ENCODE peak calls at places on chromosomes 3 and 15, in nine cellular contexts. One of them, this sample, is unnamed.

GRCh38 chr3:150168694-150169093 is 198.0 kb upstream of the PFN2 start:
- DNase-seq in GM10248: no peak
- DNase-seq in AG20443: peak; percentile 69
- DNase-seq in activated T-cell treated with anti-CD3 and anti-CD28 coated beads for 1 hour: no peak
- DNase-seq in HS-27A: no peak
- DNase-seq in GM23248: peak; percentile 83
- DNase-seq in brain microvascular endothelial cell: no peak
- DNase-seq in K562: no peak
- DNase-seq in GM13977: no peak
- DNase-seq in this sample: no peak

GRCh38 chr3:31878231-31878838 is 102.7 kb downstream of the OSBPL10 start:
- DNase-seq in GM23248: peak; percentile 24
- DNase-seq in GM10248: no peak
- DNase-seq in GM13977: no peak
- DNase-seq in HS-27A: no peak
- DNase-seq in AG20443: peak; percentile 38
- DNase-seq in activated T-cell treated with anti-CD3 and anti-CD28 coated beads for 1 hour: no peak
- DNase-seq in brain microvascular endothelial cell: peak; percentile 51
- DNase-seq in K562: no peak
- DNase-seq in this sample: no peak

GRCh38 chr15:39312984-39313383 is 267.9 kb upstream of the THBS1 start:
- DNase-seq in AG20443: no peak
- DNase-seq in K562: peak; percentile 10
- DNase-seq in GM23248: peak; percentile 23
- DNase-seq in GM13977: peak; percentile 10
- DNase-seq in GM10248: no peak
- DNase-seq in activated T-cell treated with anti-CD3 and anti-CD28 coated beads for 1 hour: no peak
- DNase-seq in HS-27A: no peak
- DNase-seq in brain microvascular endothelial cell: no peak
- DNase-seq in this sample: no peak

GRCh38 chr3:50078622-50079021 is 10.1 kb upstream of the RBM5 start:
- DNase-seq in GM13977: no peak
- DNase-seq in K562: no peak
- DNase-seq in GM10248: no peak
- DNase-seq in GM23248: no peak
- DNase-seq in activated T-cell treated with anti-CD3 and anti-CD28 coated beads for 1 hour: no peak
- DNase-seq in AG20443: no peak
- DNase-seq in HS-27A: no peak
- DNase-seq in brain microvascular endothelial cell: no peak
- DNase-seq in this sample: no peak

GRCh38 chr3:33277193-33277882 is at the start of gene FBXL2:
- DNase-seq in K562: peak; percentile 99
- DNase-seq in brain microvascular endothelial cell: peak; percentile 56
- DNase-seq in AG20443: peak; percentile 73
- DNase-seq in GM10248: peak; percentile 58
- DNase-seq in GM23248: peak; percentile 69
- DNase-seq in HS-27A: peak; percentile 38
- DNase-seq in GM13977: peak; percentile 82
- DNase-seq in activated T-cell treated with anti-CD3 and anti-CD28 coated beads for 1 hour: no peak
- DNase-seq in this sample: no peak

GRCh38 chr15:89211678-89212170 is 9.7 kb downstream of the RLBP1 start:
- DNase-seq in brain microvascular endothelial cell: no peak
- DNase-seq in HS-27A: no peak
- DNase-seq in K562: no peak
- DNase-seq in GM10248: no peak
- DNase-seq in GM13977: no peak
- DNase-seq in activated T-cell treated with anti-CD3 and anti-CD28 coated beads for 1 hour: no peak
- DNase-seq in AG20443: no peak
- DNase-seq in GM23248: no peak
- DNase-seq in this sample: no peak

GRCh38 chr3:47711596-47711995 is 70.1 kb downstream of the SMARCC1 start:
- DNase-seq in GM23248: no peak
- DNase-seq in K562: no peak
- DNase-seq in GM13977: no peak
- DNase-seq in HS-27A: no peak
- DNase-seq in activated T-cell treated with anti-CD3 and anti-CD28 coated beads for 1 hour: no peak
- DNase-seq in AG20443: no peak
- DNase-seq in GM10248: no peak
- DNase-seq in brain microvascular endothelial cell: no peak
- DNase-seq in this sample: no peak

GRCh38 chr15:33612721-33613304 is 302.0 kb downstream of the RYR3 start:
- DNase-seq in brain microvascular endothelial cell: no peak
- DNase-seq in AG20443: no peak
- DNase-seq in GM13977: no peak
- DNase-seq in K562: no peak
- DNase-seq in HS-27A: no peak
- DNase-seq in GM10248: no peak
- DNase-seq in GM23248: peak; percentile 61
- DNase-seq in activated T-cell treated with anti-CD3 and anti-CD28 coated beads for 1 hour: no peak
- DNase-seq in this sample: no peak

GRCh38 chr3:60229502-60229901 is 1021.8 kb downstream of the FHIT start:
- DNase-seq in HS-27A: no peak
- DNase-seq in activated T-cell treated with anti-CD3 and anti-CD28 coated beads for 1 hour: no peak
- DNase-seq in GM13977: no peak
- DNase-seq in brain microvascular endothelial cell: no peak
- DNase-seq in GM23248: no peak
- DNase-seq in AG20443: no peak
- DNase-seq in GM10248: no peak
- DNase-seq in K562: no peak
- DNase-seq in this sample: no peak

This sample was measured in T-helper 1 cell.